ENCODE peak calls at places on chromosomes 3 and 15, in five cellular contexts. M is GM10248, G is amygdala, O is posterior vena cava, B is SK-MEL-5. Q is an unnamed sample.

GRCh38 chr3:123406598-123406997 is 42.3 kb downstream of the ADCY5 start:
- DNase-seq in G (no peak), M (no peak), O (peak), B (no peak), Q (no peak)

GRCh38 chr15:79466488-79466887 is 34.4 kb downstream of the MINAR1 start:
- DNase-seq in O (no peak), M (no peak), G (no peak), B (no peak), Q (no peak)

GRCh38 chr3:109685084-109686079 is 348.0 kb upstream of the DPPA4 start:
- DNase-seq in G (no peak), O (peak), M (no peak), B (peak), Q (no peak)

GRCh38 chr15:66369773-66370651 is 13.5 kb upstream of the TIPIN start:
- DNase-seq in G (no peak), M (peak), B (peak), O (no peak), Q (no peak)

GRCh38 chr3:12934431-12934830 is 93.1 kb upstream of the RPL32 start:
- DNase-seq in M (no peak), O (peak), G (peak), B (no peak), Q (no peak)

GRCh38 chr3:66962624-66963023 is 35.5 kb upstream of the KBTBD8 start:
- DNase-seq in B (no peak), O (no peak), G (no peak), M (no peak), Q (no peak)

GRCh38 chr3:195540526-195540925 is 2.6 kb downstream of the PPP1R2 start:
- DNase-seq in B (no peak), M (no peak), O (no peak), G (no peak), Q (peak)

GRCh38 chr15:28260722-28261121 is 61.3 kb downstream of the HERC2 start:
- DNase-seq in G (no peak), O (no peak), M (no peak), B (no peak), Q (no peak)

GRCh38 chr3:123076112-123076495 is 9.3 kb downstream of the PDIA5 start:
- DNase-seq in B (no peak), G (no peak), O (no peak), M (no peak), Q (no peak)